ENCODE peak calls at places on chromosomes 2 and 18, in seven cellular contexts. X, Q, Z, U, R, G and L are unnamed samples.

GRCh38 chr2:202186641-202187202 is 51.7 kb downstream of the SUMO1 start:
- DNase-seq in X (peak), Q (no peak), Z (no peak), U (no peak), R (no peak), G (no peak), L (no peak)

GRCh38 chr2:219118504-219118903 is 42.1 kb downstream of the NHEJ1 start:
- DNase-seq in X (no peak), Q (no peak), Z (peak), U (no peak), R (no peak), G (peak), L (no peak)

GRCh38 chr2:125711081-125711480 is 944.9 kb upstream of the GYPC start:
- DNase-seq in X (no peak), Q (no peak), Z (no peak), U (no peak), R (no peak), G (no peak), L (no peak)

GRCh38 chr2:196696423-196697073 is 57.0 kb downstream of the CCDC150 start:
- DNase-seq in X (peak), Q (no peak), Z (no peak), U (no peak), R (no peak), G (no peak), L (no peak)

GRCh38 chr2:150282821-150283309 is 204.6 kb downstream of the RND3 start:
- DNase-seq in X (peak), Q (no peak), Z (no peak), U (no peak), R (no peak), G (no peak), L (no peak)

GRCh38 chr2:97662895-97663625 is 784 bp downstream of the ACTR1B start:
- DNase-seq in X (peak), Q (peak), Z (peak), U (peak), R (peak), G (peak), L (peak)

GRCh38 chr2:429575-430254 is 141.8 kb upstream of the ALKAL2 start:
- DNase-seq in X (no peak), Q (no peak), Z (no peak), U (no peak), R (peak), G (no peak), L (no peak)

GRCh38 chr18:12766986-12767433 is 64.2 kb downstream of the PSMG2 start:
- DNase-seq in X (no peak), Q (peak), Z (no peak), U (no peak), R (no peak), G (no peak), L (no peak)

GRCh38 chr2:95057535-95058453 is 32.3 kb downstream of the MAL start:
- DNase-seq in X (no peak), Q (peak), Z (no peak), U (no peak), R (no peak), G (no peak), L (no peak)

GRCh38 chr2:56185101-56185581 is 1.4 kb downstream of the CCDC85A start:
- DNase-seq in X (no peak), Q (peak), Z (peak), U (no peak), R (no peak), G (peak), L (peak)

GRCh38 chr2:162116372-162116771 is 35.7 kb downstream of the GCG start:
- DNase-seq in X (no peak), Q (no peak), Z (peak), U (no peak), R (no peak), G (no peak), L (no peak)

GRCh38 chr2:25274868-25275574 is 66.7 kb downstream of the DNMT3A start:
- DNase-seq in X (peak), Q (no peak), Z (peak), U (peak), R (peak), G (peak), L (no peak)

GRCh38 chr2:213232649-213233437 is 51.4 kb upstream of the SPAG16 start:
- DNase-seq in X (peak), Q (peak), Z (peak), U (no peak), R (peak), G (no peak), L (no peak)

GRCh38 chr18:58541137-58541788 is 87.6 kb downstream of the ALPK2 start:
- DNase-seq in X (peak), Q (peak), Z (peak), U (no peak), R (no peak), G (no peak), L (peak)

GRCh38 chr18:6509417-6510198 is 94.9 kb upstream of the L3MBTL4 start:
- DNase-seq in X (no peak), Q (no peak), Z (no peak), U (no peak), R (no peak), G (no peak), L (no peak)

GRCh38 chr2:215793747-215794595 is 219.4 kb downstream of the MREG start:
- DNase-seq in X (peak), Q (no peak), Z (peak), U (no peak), R (no peak), G (no peak), L (no peak)